ENCODE peak calls at places on chromosomes 2 and 18, in five cellular contexts. O is hepatic stellate cell; H is CD4-positive, alpha-beta T cell; F is A549; C is GM13977. W is an unnamed sample.

GRCh38 chr2:177030391-177031000 is 182.1 kb upstream of the HNRNPA3 start:
- DNase-seq in O (no peak), H (no peak), F (no peak), C (no peak), W (no peak)

GRCh38 chr2:41930807-41931566 is 116.8 kb upstream of the PKDCC start:
- DNase-seq in O (no peak), H (no peak), F (peak; percentile 76), C (peak; percentile 31), W (peak; percentile 55)

GRCh38 chr18:41745166-41746049 is 209.6 kb upstream of the PIK3C3 start:
- DNase-seq in O (peak; percentile 5), H (no peak), F (peak; percentile 4), C (peak; percentile 28), W (peak; percentile 69)

GRCh38 chr2:10344105-10345066 is 41.7 kb downstream of the HPCAL1 start:
- DNase-seq in O (no peak), H (no peak), F (no peak), C (no peak), W (no peak)

GRCh38 chr18:8814206-8814605 is 108.8 kb downstream of the MTCL1 start:
- DNase-seq in O (no peak), H (no peak), F (no peak), C (no peak), W (no peak)

GRCh38 chr2:113124181-113124961 is 3.0 kb upstream of the IL1RN start:
- DNase-seq in O (peak; percentile 19), H (no peak), F (no peak), C (peak; percentile 37), W (peak; percentile 36)

GRCh38 chr2:219350938-219351280 is 18.4 kb upstream of the RESP18 start:
- DNase-seq in O (peak; percentile 47), H (no peak), F (no peak), C (no peak), W (no peak)

GRCh38 chr2:216601632-216602409 is 31.4 kb upstream of the IGFBP2 start:
- DNase-seq in O (no peak), H (no peak), F (no peak), C (no peak), W (no peak)

GRCh38 chr18:25639601-25640000 is 287.6 kb upstream of the ZNF521 start:
- DNase-seq in O (no peak), H (no peak), F (no peak), C (no peak), W (no peak)

GRCh38 chr2:9941196-9941995 is 10.1 kb upstream of the GRHL1 start:
- DNase-seq in O (peak; percentile 75), H (no peak), F (no peak), C (no peak), W (no peak)

GRCh38 chr18:25147878-25148488 is 204.0 kb downstream of the ZNF521 start:
- DNase-seq in O (no peak), H (no peak), F (no peak), C (no peak), W (no peak)

GRCh38 chr2:116716444-116716843 is 1098.0 kb upstream of the DDX18 start:
- DNase-seq in O (no peak), H (no peak), F (no peak), C (no peak), W (no peak)

GRCh38 chr2:121529439-121530209 is 1.1 kb upstream of the RNU4ATAC start:
- DNase-seq in O (peak; percentile 35), H (no peak), F (peak; percentile 29), C (peak; percentile 43), W (peak; percentile 30)

GRCh38 chr18:54716586-54716985 is 111.7 kb upstream of the RAB27B start:
- DNase-seq in O (no peak), H (no peak), F (no peak), C (no peak), W (no peak)

GRCh38 chr2:164764996-164765395 is 76.6 kb downstream of the COBLL1 start:
- DNase-seq in O (no peak), H (no peak), F (no peak), C (no peak), W (no peak)

GRCh38 chr2:167964650-167965404 is 282.6 kb downstream of the STK39 start:
- DNase-seq in O (no peak), H (no peak), F (no peak), C (peak; percentile 4), W (no peak)

GRCh38 chr2:69955029-69955428 is 6.4 kb downstream of the ASPRV1 start:
- DNase-seq in O (no peak), H (no peak), F (no peak), C (no peak), W (peak; percentile 44)

GRCh38 chr18:70636991-70637390 is 348.1 kb downstream of the SOCS6 start:
- DNase-seq in O (no peak), H (no peak), F (no peak), C (no peak), W (no peak)

GRCh38 chr2:9941996-9942390 is 9.5 kb upstream of the GRHL1 start:
- DNase-seq in O (no peak), H (no peak), F (no peak), C (no peak), W (no peak)

GRCh38 chr2:179193759-179194394 is 70.8 kb downstream of the SESTD1 start:
- DNase-seq in O (no peak), H (no peak), F (no peak), C (no peak), W (no peak)

GRCh38 chr18:64165906-64166305 is 17.0 kb upstream of the LINC00305 start:
- DNase-seq in O (no peak), H (no peak), F (no peak), C (no peak), W (no peak)

GRCh38 chr2:207676827-207677354 is 34.5 kb upstream of the CCNYL1 start:
- DNase-seq in O (peak; percentile 84), H (no peak), F (peak; percentile 40), C (peak; percentile 27), W (no peak)

W was measured in Calu3.